ENCODE peak calls at places on chromosomes 1 and 21, in five cellular contexts. V is psoas muscle, U is GM20000, Y is breast epithelium, L is ovary. F is an unnamed sample.

GRCh38 chr1:204478166-204478899 is 16.3 kb downstream of the PIK3C2B start:
- DNase-seq in V (no peak), U (no peak), Y (no peak), L (no peak), F (no peak)

GRCh38 chr1:21742578-21742977 is 40.4 kb downstream of the USP48 start:
- DNase-seq in V (no peak), U (peak), Y (no peak), L (no peak), F (no peak)

GRCh38 chr1:224623743-224624333 is 7.7 kb downstream of the CNIH3 start:
- DNase-seq in V (no peak), U (peak), Y (no peak), L (no peak), F (peak)

GRCh38 chr1:226973371-226973897 is 33.3 kb downstream of the COQ8A start:
- DNase-seq in V (peak), U (no peak), Y (no peak), L (peak), F (no peak)

GRCh38 chr1:13813398-13814012 is 113.5 kb downstream of the PRDM2 start:
- DNase-seq in V (peak), U (peak), Y (no peak), L (peak), F (no peak)

GRCh38 chr1:177392336-177392735 is 221.6 kb downstream of the BRINP2 start:
- DNase-seq in V (no peak), U (no peak), Y (no peak), L (no peak), F (no peak)

GRCh38 chr1:220300442-220301121 is 28.3 kb upstream of the RAB3GAP2 start:
- DNase-seq in V (peak), U (no peak), Y (peak), L (peak), F (peak)

GRCh38 chr1:50846224-50846839 is 113.7 kb downstream of the FAF1 start:
- DNase-seq in V (no peak), U (no peak), Y (no peak), L (no peak), F (no peak)

GRCh38 chr1:224245188-224245587 is 62.1 kb downstream of the DEGS1 start:
- DNase-seq in V (peak), U (peak), Y (no peak), L (peak), F (peak)

GRCh38 chr1:194295690-194296089 is 1109.3 kb upstream of the B3GALT2 start:
- DNase-seq in V (no peak), U (peak), Y (no peak), L (no peak), F (no peak)

GRCh38 chr1:17777818-17778217 is 22.7 kb downstream of the ACTL8 start:
- DNase-seq in V (no peak), U (no peak), Y (no peak), L (no peak), F (no peak)

GRCh38 chr1:17774452-17774851 is 19.3 kb downstream of the ACTL8 start:
- DNase-seq in V (no peak), U (no peak), Y (no peak), L (no peak), F (no peak)

GRCh38 chr1:17775796-17776195 is 20.7 kb downstream of the ACTL8 start:
- DNase-seq in V (no peak), U (no peak), Y (no peak), L (no peak), F (no peak)

GRCh38 chr1:17776426-17776825 is 21.3 kb downstream of the ACTL8 start:
- DNase-seq in V (no peak), U (no peak), Y (no peak), L (no peak), F (no peak)

DNA sequence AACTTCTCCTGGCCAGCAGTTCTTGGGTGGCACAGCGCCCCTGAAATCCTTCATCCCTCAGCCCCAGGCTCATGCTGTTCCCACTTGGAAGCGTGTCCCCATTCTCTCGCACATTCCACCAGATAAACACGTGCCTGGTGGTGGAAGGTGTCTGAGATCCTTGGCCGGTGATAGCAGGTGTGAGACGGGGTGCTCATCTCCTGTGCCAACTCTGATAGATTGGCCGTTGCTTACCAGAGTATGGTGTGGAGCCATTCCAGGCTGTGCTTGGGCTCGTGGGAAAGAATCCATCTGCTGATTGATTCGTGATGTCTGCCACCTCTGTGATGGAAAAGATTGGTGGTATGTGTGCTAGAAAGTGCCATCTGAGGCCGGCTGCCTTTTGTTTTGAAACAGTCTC is 22.2 kb downstream of the ACTL8 start:
- DNase-seq in V (no peak), U (no peak), Y (no peak), L (no peak), F (no peak)
- TF ChIP-seq CTCF in V (no peak), U (no peak), Y (no peak), L (no peak), F (no peak)

GRCh38 chr1:159854693-159855192 is 7.7 kb downstream of the VSIG8 start:
- DNase-seq in V (peak), U (peak), Y (peak), L (peak), F (peak)
- TF ChIP-seq CTCF in V (peak), U (no peak), Y (no peak), L (peak), F (no peak)

DNA sequence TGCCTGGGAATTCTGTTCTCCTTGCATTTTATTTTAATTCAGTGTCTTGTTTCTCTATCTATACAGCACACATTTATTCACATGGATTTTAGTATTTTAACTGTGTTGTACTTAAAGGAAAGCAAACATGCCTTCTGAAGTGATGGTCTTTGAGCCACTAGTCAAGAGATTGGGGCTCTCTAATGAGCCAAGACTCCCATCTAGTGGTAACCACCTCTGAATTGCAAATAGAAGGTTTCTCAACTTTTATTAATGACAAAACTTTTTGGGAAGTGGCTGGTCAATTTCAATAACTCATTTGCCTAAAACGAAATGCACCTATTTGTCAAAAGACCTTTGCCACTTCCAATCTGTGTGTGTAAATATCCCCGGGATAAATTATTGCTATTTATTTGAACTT is 199.6 kb downstream of the LTN1 start:
- DNase-seq in V (no peak), U (no peak), Y (no peak), L (no peak), F (no peak)
- TF ChIP-seq CTCF in V (peak), U (no peak), Y (no peak), L (no peak), F (peak)

DNA sequence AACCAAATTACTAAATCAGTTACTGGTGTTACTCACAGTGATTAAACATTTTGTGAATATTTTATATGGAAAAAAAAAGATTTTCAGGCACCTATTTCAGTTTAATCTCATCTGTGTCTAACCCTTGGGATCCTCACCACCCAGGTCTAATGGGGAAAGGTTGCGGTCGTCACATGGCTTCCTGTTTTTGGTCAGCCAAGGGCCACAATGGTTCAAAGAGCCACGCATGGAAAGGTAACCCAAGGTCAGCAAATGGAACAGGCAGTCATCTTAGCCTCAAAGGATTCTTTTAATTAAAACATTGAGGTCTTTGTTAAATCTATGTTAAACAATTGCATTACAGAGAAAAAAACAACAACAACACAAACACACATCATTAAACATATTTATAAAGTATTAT is 21.9 kb downstream of the SRSF4 start:
- DNase-seq in V (no peak), U (no peak), Y (no peak), L (no peak), F (no peak)
- TF ChIP-seq CTCF in V (no peak), U (no peak), Y (no peak), L (no peak), F (no peak)

GRCh38 chr1:205913451-205914204 is 29.6 kb downstream of the SLC26A9 start:
- DNase-seq in V (peak), U (no peak), Y (no peak), L (peak), F (peak)

DNA sequence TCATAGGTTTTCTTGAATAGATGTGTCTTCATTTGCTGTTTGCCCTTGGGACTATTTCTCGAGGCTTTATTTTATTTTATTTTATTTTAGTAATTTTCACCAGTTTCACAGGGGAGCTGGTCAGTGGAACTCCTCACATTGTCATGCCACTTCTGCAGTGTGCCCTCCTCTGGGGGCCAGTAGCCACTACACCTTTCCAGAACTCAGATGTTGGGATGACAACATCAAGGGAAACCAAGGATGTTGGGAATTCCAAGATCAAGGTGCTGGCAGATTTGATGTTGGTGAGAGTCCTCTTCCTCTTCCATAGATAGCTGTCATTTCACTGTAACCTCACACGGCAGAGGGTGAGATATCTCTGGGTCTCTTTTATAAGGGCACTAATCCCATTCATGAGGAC is 35.5 kb downstream of the SLC26A9 start:
- DNase-seq in V (no peak), U (no peak), Y (no peak), L (no peak), F (peak)
- TF ChIP-seq CTCF in V (peak), U (no peak), Y (no peak), L (no peak), F (peak)

GRCh38 chr1:29879217-29879616 is 642.9 kb downstream of the PTPRU start:
- DNase-seq in V (no peak), U (no peak), Y (peak), L (no peak), F (no peak)

GRCh38 chr1:29876441-29876840 is 640.1 kb downstream of the PTPRU start:
- DNase-seq in V (no peak), U (no peak), Y (no peak), L (no peak), F (no peak)

GRCh38 chr1:29878501-29878900 is 642.2 kb downstream of the PTPRU start:
- DNase-seq in V (no peak), U (no peak), Y (peak), L (no peak), F (no peak)

GRCh38 chr1:29875557-29876028 is 639.3 kb downstream of the PTPRU start:
- DNase-seq in V (no peak), U (no peak), Y (peak), L (no peak), F (no peak)

DNA sequence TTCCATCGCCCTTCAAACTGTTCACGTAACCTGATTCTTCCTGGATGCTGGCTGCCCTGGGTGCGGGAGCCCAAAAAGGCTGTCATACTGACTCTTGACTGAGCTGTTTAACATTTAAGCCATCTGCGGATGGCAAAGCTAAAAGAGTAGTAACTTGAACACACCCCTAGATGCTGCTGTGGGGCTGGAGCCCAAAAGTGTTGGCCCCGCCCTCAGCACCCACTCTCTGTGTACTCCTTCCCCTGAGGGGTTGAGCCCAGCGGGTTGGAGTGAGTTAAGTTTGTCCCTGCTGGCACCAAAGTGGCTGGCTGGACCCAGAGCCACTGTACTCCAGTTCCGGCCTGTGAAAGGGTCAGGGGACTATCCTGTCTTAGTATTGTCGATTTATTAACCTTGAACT is 640.6 kb downstream of the PTPRU start:
- DNase-seq in V (no peak), U (no peak), Y (peak), L (no peak), F (no peak)
- TF ChIP-seq CTCF in V (no peak), U (no peak), Y (no peak), L (no peak), F (no peak)

GRCh38 chr1:84170171-84170570 is 26.1 kb downstream of the PRKACB start:
- DNase-seq in V (no peak), U (no peak), Y (no peak), L (no peak), F (no peak)
- TF ChIP-seq CTCF in V (no peak), U (no peak), Y (no peak), L (no peak), F (no peak)

GRCh38 chr1:58248067-58248466 is 298.5 kb downstream of the OMA1 start:
- DNase-seq in V (no peak), U (no peak), Y (no peak), L (no peak), F (no peak)

GRCh38 chr1:58250587-58250948 is 296.0 kb downstream of the OMA1 start:
- DNase-seq in V (no peak), U (no peak), Y (no peak), L (no peak), F (no peak)

GRCh38 chr1:58249371-58249728 is 297.2 kb downstream of the OMA1 start:
- DNase-seq in V (no peak), U (no peak), Y (no peak), L (no peak), F (no peak)

GRCh38 chr1:58249729-58250586 is 296.6 kb downstream of the OMA1 start:
- DNase-seq in V (peak), U (peak), Y (no peak), L (no peak), F (no peak)

DNA sequence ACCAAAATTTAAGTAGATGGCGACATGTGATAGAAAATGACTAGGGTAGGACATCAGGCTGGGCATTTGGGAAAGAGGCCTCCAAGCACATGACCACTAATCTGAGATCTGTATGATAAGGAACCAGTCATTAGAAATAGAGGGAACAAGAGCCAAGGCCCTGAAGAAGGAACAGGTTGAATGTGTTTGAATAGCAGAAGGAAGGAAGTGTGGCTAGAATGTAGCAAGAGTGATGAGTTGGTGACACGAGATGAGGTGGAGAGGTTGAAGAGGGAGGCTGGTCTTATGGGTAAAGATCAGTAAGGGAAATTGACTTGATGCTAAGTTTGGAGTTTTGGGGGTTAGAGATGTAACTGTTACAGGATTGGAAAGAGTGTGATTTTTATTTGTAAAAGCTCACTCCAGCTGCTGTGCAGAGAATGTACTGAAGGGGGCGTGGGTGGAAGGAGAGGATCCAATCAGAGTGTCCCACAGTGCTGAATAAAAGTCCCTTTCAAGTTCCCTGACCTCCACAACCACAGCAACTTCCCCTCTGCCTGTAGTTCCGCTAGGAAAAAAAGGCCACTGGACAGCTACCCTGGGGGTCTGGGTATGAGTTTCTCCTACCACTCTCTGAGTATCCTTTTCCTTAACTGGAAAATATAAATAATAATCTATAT is 295.0 kb downstream of the OMA1 start:
- DNase-seq in V (no peak), U (peak), Y (no peak), L (no peak), F (no peak)
- TF ChIP-seq CTCF in V (no peak), U (no peak), Y (no peak), L (no peak), F (peak)

DNA sequence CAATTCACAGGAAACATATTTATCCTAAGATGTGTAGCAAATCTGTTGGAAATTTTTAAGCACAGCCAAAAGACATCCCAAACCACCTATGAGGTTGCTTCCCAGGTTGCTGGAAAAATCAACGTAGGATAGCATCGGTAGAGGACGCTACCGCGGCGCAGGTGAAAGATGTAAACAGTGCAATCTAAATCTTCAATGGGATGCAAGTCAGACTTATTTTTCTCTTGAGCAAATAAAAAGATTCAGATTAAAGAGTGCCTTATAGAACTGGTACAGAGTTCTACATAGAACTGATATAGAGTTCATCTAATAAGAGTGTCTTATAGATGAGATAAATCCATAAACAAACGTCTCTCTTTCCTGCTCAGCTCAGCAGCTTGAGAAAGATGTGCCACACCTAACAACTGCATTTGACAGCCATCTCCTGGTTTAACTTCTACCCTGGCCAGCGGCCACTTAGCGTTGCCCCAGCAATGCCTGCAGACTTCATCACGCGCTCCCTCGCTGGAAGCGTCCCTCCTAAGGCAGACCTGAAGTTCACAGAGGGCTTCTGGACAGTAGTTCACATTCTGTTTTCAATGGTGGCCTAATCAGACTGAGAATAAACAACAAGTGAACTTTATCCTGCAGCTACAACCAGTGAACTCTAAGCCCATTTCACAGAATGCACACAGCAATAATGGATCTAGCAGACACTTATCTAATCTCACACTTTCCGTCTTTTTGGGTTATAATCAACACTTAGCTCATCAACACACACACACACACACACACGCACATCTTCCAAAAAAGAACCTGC is 164.5 kb downstream of the TOMM20 start:
- DNase-seq in V (peak), U (no peak), Y (no peak), L (no peak), F (no peak)
- TF ChIP-seq CTCF in V (no peak), U (no peak), Y (no peak), L (no peak), F (no peak)

F was measured in AG09319.